ENCODE peak calls at places on chromosomes 5 and 9, in eight cellular contexts. L, V, K, U, B, E, A and Y are unnamed samples.

GRCh38 chr5:74034738-74035137 is 408.7 kb downstream of the ARHGEF28 start:
- DNase-seq in L (peak), V (no peak), K (no peak), U (no peak), B (no peak), E (no peak), A (no peak), Y (no peak)

GRCh38 chr9:107488400-107489143 is 997 bp downstream of the KLF4 start:
- DNase-seq in L (peak), V (peak), K (peak), U (peak), B (peak), E (no peak), A (peak), Y (peak)

GRCh38 chr5:10501554-10502075 is 59.9 kb downstream of the ROPN1L start:
- DNase-seq in L (no peak), V (no peak), K (no peak), U (peak), B (no peak), E (no peak), A (no peak), Y (peak)

GRCh38 chr5:63055421-63055820 is 476.8 kb downstream of the LRRC70 start:
- DNase-seq in L (no peak), V (no peak), K (no peak), U (no peak), B (no peak), E (no peak), A (no peak), Y (no peak)

GRCh38 chr9:109859447-109859846 is 79.4 kb downstream of the PALM2AKAP2 start:
- DNase-seq in L (no peak), V (no peak), K (no peak), U (no peak), B (no peak), E (no peak), A (no peak), Y (no peak)

GRCh38 chr5:42596817-42597216 is 159.8 kb upstream of the CCDC152 start:
- DNase-seq in L (no peak), V (no peak), K (no peak), U (no peak), B (no peak), E (no peak), A (no peak), Y (no peak)

GRCh38 chr5:4207456-4207855 is 611.8 kb downstream of the IRX1 start:
- DNase-seq in L (no peak), V (no peak), K (no peak), U (no peak), B (no peak), E (no peak), A (no peak), Y (no peak)

GRCh38 chr5:137146402-137146889 is 352.7 kb downstream of the SPOCK1 start:
- DNase-seq in L (no peak), V (no peak), K (no peak), U (no peak), B (peak), E (no peak), A (no peak), Y (no peak)

GRCh38 chr5:1011226-1011631 is 2.6 kb downstream of the NKD2 start:
- DNase-seq in L (no peak), V (peak), K (peak), U (peak), B (peak), E (no peak), A (no peak), Y (peak)

GRCh38 chr9:12822111-12822510 is 47.3 kb downstream of the LURAP1L start:
- DNase-seq in L (no peak), V (no peak), K (no peak), U (no peak), B (no peak), E (no peak), A (no peak), Y (no peak)

GRCh38 chr5:112221118-112221517 is 198.0 kb downstream of the EPB41L4A start:
- DNase-seq in L (no peak), V (no peak), K (peak), U (no peak), B (no peak), E (no peak), A (no peak), Y (no peak)

GRCh38 chr9:8432224-8432623 is 632.6 kb upstream of the DMAC1 start:
- DNase-seq in L (no peak), V (no peak), K (no peak), U (no peak), B (no peak), E (no peak), A (no peak), Y (no peak)

GRCh38 chr9:96008502-96009222 is 133.2 kb downstream of the ERCC6L2 start:
- DNase-seq in L (no peak), V (no peak), K (no peak), U (peak), B (no peak), E (no peak), A (no peak), Y (peak)

GRCh38 chr5:55821731-55822512 is 29.2 kb upstream of the IL31RA start:
- DNase-seq in L (no peak), V (peak), K (no peak), U (no peak), B (no peak), E (no peak), A (no peak), Y (no peak)
- TF ChIP-seq POLR2A in L (no peak), V (no peak), K (no peak), U (no peak), B (no peak), E (no peak), A (no peak), Y (no peak)

GRCh38 chr5:94618493-94619328 is at the start of the genes KIAA0825 and SLF1:
- DNase-seq in L (peak), V (peak), K (peak), U (peak), B (peak), E (peak), A (peak), Y (peak)
- TF ChIP-seq POLR2A in L (no peak), V (no peak), K (peak), U (peak), B (no peak), E (peak), A (no peak), Y (peak)

DNA sequence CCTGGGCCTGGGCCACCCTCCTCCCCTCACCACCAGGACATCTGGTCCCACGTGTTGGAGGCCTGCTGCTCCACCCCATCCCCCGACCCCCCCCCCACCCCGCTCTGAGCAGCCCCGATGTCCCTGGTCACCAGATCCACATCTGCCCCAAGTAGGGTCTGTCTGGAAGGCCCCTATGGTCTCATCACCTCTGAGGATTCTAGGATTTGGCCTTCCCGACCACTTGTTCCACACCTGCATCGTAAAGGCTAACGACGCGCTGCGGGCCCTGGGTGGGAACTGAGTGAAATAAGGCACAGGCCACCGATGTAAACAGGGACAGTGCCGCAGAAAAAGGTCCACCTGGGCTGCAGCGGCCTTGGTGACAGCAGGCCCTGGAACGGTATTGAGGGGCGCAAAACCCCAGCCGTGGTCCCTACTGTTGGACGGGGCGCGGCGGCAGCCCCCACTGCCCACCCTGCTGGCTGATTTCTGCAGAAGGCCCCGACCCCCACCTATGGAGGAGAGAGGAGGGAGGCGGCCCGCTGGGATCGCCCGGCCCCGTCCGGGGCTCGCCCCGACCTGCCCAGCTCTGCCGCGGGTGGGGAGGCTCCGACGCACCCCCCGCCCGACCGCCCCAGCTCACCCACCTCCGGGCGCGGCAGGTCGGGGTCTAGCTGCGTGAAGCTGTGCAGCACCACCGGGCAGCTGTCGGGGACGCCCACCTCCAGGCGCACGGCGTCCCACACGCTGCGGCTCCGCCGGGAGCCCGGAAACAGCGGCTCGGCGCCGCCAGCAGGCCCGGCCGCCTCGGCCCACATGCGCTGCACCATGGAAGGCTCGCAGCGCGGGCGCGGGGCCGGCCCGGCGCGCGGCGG is 469 bp downstream of the RALGDS start:
- DNase-seq in L (no peak), V (no peak), K (no peak), U (no peak), B (peak), E (no peak), A (no peak), Y (no peak)
- TF ChIP-seq POLR2A in L (no peak), V (no peak), K (peak), U (no peak), B (no peak), E (no peak), A (peak), Y (peak)

GRCh38 chr5:139394123-139394653 is 716 bp downstream of the PROB1 start:
- DNase-seq in L (no peak), V (no peak), K (peak), U (no peak), B (no peak), E (no peak), A (no peak), Y (peak)

GRCh38 chr5:139392678-139393496 is 2.0 kb downstream of the PROB1 start:
- DNase-seq in L (no peak), V (peak), K (peak), U (peak), B (no peak), E (no peak), A (no peak), Y (peak)

GRCh38 chr5:139392324-139392677 is 2.6 kb upstream of the MZB1 start:
- DNase-seq in L (no peak), V (no peak), K (no peak), U (no peak), B (no peak), E (no peak), A (no peak), Y (no peak)

GRCh38 chr5:139394654-139395566 is at the start of gene PROB1:
- DNase-seq in L (no peak), V (no peak), K (no peak), U (no peak), B (no peak), E (no peak), A (no peak), Y (no peak)

GRCh38 chr5:139393497-139394122 is 1.3 kb downstream of the PROB1 start:
- DNase-seq in L (no peak), V (no peak), K (no peak), U (no peak), B (no peak), E (no peak), A (no peak), Y (no peak)
- TF ChIP-seq POLR2A in L (no peak), V (no peak), K (peak), U (no peak), B (no peak), E (no peak), A (no peak), Y (no peak)

DNA sequence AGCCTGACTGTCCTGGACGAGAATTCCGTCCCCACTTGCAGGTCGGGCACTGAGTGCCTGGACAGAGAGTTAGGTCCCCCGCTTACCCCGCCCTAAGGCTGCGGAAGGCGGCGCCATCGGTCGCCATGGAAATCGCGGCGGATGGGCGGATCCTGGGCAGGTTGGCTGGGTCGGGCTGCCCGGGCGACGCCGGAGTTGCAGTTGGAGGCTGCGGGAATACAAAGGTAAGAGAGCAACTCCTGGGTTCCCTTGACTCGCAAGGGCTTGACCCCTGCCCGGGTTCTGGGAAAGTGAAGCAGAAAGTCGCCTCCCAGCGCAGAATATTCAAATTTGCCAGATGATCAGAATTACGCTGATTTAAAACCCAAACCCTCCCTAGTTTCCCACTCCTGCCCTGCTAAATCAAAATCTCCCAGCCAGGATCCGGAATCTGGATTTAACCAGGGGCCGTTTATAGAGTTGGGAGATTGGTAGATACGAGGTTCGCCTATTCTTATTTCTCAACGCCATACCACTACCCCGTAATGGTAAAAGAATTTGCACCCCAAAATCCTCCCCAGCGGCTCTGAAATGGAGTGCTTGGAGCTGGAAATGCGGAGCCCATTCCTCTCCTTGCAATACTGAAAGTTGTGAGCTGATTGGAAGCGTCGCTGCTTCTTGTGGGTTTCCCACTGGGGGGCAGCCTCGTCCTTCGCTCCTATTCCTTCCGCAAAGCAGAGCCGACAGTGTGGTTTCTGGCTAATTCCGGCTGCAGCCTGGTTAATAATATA is 156.4 kb upstream of the RASEF start:
- DNase-seq in L (peak), V (peak), K (peak), U (peak), B (peak), E (no peak), A (peak), Y (peak)
- TF ChIP-seq POLR2A in L (no peak), V (no peak), K (no peak), U (no peak), B (no peak), E (no peak), A (no peak), Y (no peak)

DNA sequence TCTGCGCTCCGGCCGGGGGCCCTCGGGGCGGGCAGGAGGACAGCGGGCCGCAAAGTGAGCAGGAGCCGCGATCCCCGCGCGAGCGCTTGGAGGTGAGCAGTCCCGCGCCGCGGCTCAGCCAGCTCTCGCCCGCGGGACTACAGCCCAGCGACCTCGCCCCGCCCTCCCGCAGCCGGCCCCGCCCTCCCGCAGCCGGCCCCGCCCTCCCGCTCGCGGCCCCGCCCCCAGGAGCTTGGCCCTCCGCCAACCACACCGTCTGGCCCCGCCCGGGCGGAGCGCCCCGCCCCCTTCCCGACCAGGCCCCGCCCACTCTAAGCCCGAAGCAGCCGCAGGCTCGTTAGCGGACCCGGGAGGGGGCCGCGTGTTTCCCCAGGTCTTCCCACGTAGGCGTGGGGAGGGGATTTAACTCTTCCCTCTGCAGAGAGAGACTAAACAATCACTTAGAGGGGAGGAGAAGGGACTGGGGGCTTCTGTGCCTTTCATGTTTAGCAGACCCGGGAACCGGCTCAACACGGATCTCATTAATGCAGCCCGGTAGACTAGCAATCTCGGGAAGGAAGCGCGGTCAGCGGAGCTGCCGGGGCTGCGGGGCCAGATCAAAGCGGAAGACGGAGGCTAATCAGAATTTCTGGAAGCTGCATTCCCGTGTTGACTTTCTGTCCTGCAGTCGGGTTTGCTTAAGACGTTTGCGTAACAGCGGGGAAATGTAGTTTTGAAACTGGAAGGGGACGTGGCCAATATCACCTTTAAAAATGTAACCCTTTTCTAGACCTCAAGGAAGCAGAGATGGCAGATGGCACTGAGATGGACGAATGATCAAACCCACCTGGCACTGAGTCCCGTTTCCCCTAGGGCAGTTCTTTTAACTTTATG is at the start of gene MYO10:
- DNase-seq in L (peak), V (peak), K (peak), U (peak), B (peak), E (no peak), A (peak), Y (peak)
- TF ChIP-seq POLR2A in L (no peak), V (no peak), K (peak), U (peak), B (peak), E (no peak), A (peak), Y (no peak)

DNA sequence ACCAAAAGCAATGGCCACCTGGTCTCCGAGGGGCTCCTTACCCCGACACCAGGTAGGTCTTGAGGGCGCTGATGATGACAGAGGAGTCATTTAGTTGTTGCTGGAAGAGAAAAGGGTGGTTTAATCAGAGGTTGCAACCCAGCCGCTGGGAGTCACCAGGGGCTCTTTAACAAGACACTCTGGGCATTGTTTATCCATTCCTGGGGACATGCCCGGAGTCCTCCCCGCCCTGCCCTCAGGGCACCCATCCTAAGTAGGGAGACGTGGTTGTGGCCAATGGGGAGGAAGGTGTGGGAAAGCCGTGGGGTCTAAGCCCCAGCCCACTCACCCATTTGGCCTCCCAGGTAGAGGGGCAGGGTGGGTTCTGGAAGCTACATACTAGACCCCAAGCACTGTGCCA is 3.1 kb downstream of the PTGES2 start:
- DNase-seq in L (no peak), V (peak), K (no peak), U (no peak), B (no peak), E (no peak), A (no peak), Y (no peak)
- TF ChIP-seq POLR2A in L (no peak), V (no peak), K (no peak), U (no peak), B (no peak), E (no peak), A (no peak), Y (no peak)

DNA sequence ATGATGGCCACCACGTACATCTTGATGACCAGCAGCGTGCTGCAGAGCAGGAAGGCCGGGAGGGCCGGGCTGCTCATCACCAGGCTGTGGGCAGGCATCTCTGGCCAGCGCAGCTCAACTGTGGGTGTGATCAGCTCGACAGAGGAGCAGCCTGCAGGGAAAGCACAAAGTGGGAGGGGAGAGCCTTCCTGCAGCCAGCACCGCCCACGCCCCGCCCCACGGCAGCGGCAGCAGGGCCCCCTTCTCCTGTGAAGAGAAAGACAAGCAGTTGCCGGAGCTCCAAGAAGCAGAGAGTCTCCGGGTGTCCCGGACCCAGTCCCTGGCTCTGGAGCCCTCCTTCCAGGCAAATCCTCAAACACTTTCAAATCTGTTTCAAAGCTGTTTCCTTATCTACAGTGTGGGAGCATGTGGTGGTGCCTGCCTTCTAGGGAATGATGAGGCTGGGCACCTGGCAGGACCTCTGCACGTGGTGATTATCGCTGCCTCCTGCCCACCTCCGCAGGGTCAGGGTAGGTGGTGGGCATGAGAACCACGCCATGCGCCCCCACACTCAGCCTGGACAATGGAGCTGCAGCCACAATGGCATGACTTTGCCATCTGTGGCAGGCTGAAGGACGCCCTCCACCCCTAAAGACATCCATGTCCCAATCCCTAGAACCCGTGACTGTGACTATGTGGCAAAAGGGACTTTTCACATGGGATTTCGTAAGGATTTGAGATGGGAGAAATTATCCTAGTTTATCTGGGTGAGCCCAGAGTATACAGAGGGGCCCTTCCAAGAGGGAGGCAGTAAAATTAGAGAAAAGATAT is at the start of gene PTGES:
- DNase-seq in L (peak), V (peak), K (peak), U (peak), B (peak), E (no peak), A (peak), Y (peak)
- TF ChIP-seq POLR2A in L (peak), V (no peak), K (peak), U (no peak), B (no peak), E (no peak), A (peak), Y (no peak)

GRCh38 chr5:141478321-141478945 is 2.7 kb downstream of the PCDHGC3 start:
- DNase-seq in L (peak), V (peak), K (peak), U (peak), B (no peak), E (no peak), A (no peak), Y (no peak)

GRCh38 chr5:141477169-141477568 is 1.4 kb downstream of the PCDHGC3 start:
- DNase-seq in L (no peak), V (no peak), K (no peak), U (no peak), B (no peak), E (no peak), A (no peak), Y (no peak)

GRCh38 chr5:141477815-141478214 is 2.0 kb downstream of the PCDHGC3 start:
- DNase-seq in L (no peak), V (no peak), K (no peak), U (no peak), B (no peak), E (no peak), A (no peak), Y (no peak)

GRCh38 chr5:141476132-141476909 is 555 bp downstream of the PCDHGC3 start:
- DNase-seq in L (peak), V (peak), K (peak), U (peak), B (peak), E (no peak), A (peak), Y (no peak)

GRCh38 chr5:141475625-141476131 is at the start of gene PCDHGC3:
- DNase-seq in L (peak), V (peak), K (peak), U (peak), B (peak), E (peak), A (peak), Y (peak)
- TF ChIP-seq POLR2A in L (no peak), V (no peak), K (peak), U (no peak), B (peak), E (no peak), A (peak), Y (no peak)